ENCODE peak calls at places on chromosomes 12 and 14, in eight cellular contexts. One of them, this sample, is unnamed.

GRCh38 chr14:70045715-70046535 is 142.8 kb downstream of the SLC8A3 start:
- DNase-seq in heart left ventricle: peak
- DNase-seq in endothelial cell of umbilical vein: peak
- DNase-seq in adipocyte: peak
- DNase-seq in naive thymus-derived CD4-positive, alpha-beta T cell: no peak
- DNase-seq in Peyer's patch: no peak
- DNase-seq in GM23248: peak
- DNase-seq in mammary epithelial cell: peak
- DNase-seq in this sample: peak

GRCh38 chr14:101368629-101369028 is 192.7 kb upstream of the DIO3 start:
- DNase-seq in heart left ventricle: no peak
- DNase-seq in Peyer's patch: no peak
- DNase-seq in mammary epithelial cell: no peak
- DNase-seq in endothelial cell of umbilical vein: no peak
- DNase-seq in adipocyte: no peak
- DNase-seq in GM23248: no peak
- DNase-seq in naive thymus-derived CD4-positive, alpha-beta T cell: no peak
- DNase-seq in this sample: peak

GRCh38 chr14:74712499-74713394 is at the start of the genes AREL1 and FCF1:
- DNase-seq in naive thymus-derived CD4-positive, alpha-beta T cell: peak
- DNase-seq in adipocyte: peak
- DNase-seq in heart left ventricle: peak
- DNase-seq in endothelial cell of umbilical vein: peak
- DNase-seq in GM23248: peak
- DNase-seq in Peyer's patch: peak
- DNase-seq in mammary epithelial cell: peak
- DNase-seq in this sample: peak

GRCh38 chr14:37546621-37547447 is 48.2 kb downstream of the FOXA1 start:
- DNase-seq in Peyer's patch: no peak
- DNase-seq in adipocyte: peak
- DNase-seq in endothelial cell of umbilical vein: no peak
- DNase-seq in heart left ventricle: no peak
- DNase-seq in mammary epithelial cell: no peak
- DNase-seq in naive thymus-derived CD4-positive, alpha-beta T cell: no peak
- DNase-seq in GM23248: no peak
- DNase-seq in this sample: no peak

GRCh38 chr14:85129907-85130306 is 400.0 kb upstream of the FLRT2 start:
- DNase-seq in heart left ventricle: no peak
- DNase-seq in naive thymus-derived CD4-positive, alpha-beta T cell: no peak
- DNase-seq in Peyer's patch: no peak
- DNase-seq in endothelial cell of umbilical vein: no peak
- DNase-seq in adipocyte: no peak
- DNase-seq in mammary epithelial cell: no peak
- DNase-seq in GM23248: no peak
- DNase-seq in this sample: no peak

GRCh38 chr14:99758121-99758871 is 34.9 kb upstream of the EML1 start:
- DNase-seq in endothelial cell of umbilical vein: peak
- DNase-seq in adipocyte: peak
- DNase-seq in mammary epithelial cell: peak
- DNase-seq in heart left ventricle: no peak
- DNase-seq in naive thymus-derived CD4-positive, alpha-beta T cell: no peak
- DNase-seq in GM23248: peak
- DNase-seq in Peyer's patch: no peak
- DNase-seq in this sample: peak

GRCh38 chr12:22088886-22089285 is 42.9 kb downstream of the CMAS start:
- DNase-seq in adipocyte: no peak
- DNase-seq in mammary epithelial cell: peak
- DNase-seq in endothelial cell of umbilical vein: no peak
- DNase-seq in heart left ventricle: no peak
- DNase-seq in Peyer's patch: no peak
- DNase-seq in naive thymus-derived CD4-positive, alpha-beta T cell: no peak
- DNase-seq in GM23248: no peak
- DNase-seq in this sample: no peak

GRCh38 chr14:98189077-98189476 is 1082.9 kb downstream of the BCL11B start:
- DNase-seq in adipocyte: no peak
- DNase-seq in mammary epithelial cell: no peak
- DNase-seq in heart left ventricle: no peak
- DNase-seq in GM23248: no peak
- DNase-seq in naive thymus-derived CD4-positive, alpha-beta T cell: no peak
- DNase-seq in Peyer's patch: no peak
- DNase-seq in endothelial cell of umbilical vein: no peak
- DNase-seq in this sample: no peak

GRCh38 chr12:79127268-79127895 is 262.8 kb downstream of the SYT1 start:
- DNase-seq in Peyer's patch: no peak
- DNase-seq in naive thymus-derived CD4-positive, alpha-beta T cell: no peak
- DNase-seq in adipocyte: peak
- DNase-seq in GM23248: peak
- DNase-seq in endothelial cell of umbilical vein: peak
- DNase-seq in mammary epithelial cell: peak
- DNase-seq in heart left ventricle: no peak
- DNase-seq in this sample: no peak

GRCh38 chr12:122001379-122002209 is 20.1 kb upstream of the BCL7A start:
- DNase-seq in adipocyte: no peak
- DNase-seq in naive thymus-derived CD4-positive, alpha-beta T cell: no peak
- DNase-seq in endothelial cell of umbilical vein: no peak
- DNase-seq in heart left ventricle: no peak
- DNase-seq in mammary epithelial cell: peak
- DNase-seq in GM23248: no peak
- DNase-seq in Peyer's patch: no peak
- DNase-seq in this sample: no peak

GRCh38 chr14:58026219-58026618 is 125.8 kb downstream of the ARMH4 start:
- DNase-seq in GM23248: no peak
- DNase-seq in heart left ventricle: no peak
- DNase-seq in naive thymus-derived CD4-positive, alpha-beta T cell: no peak
- DNase-seq in adipocyte: no peak
- DNase-seq in mammary epithelial cell: no peak
- DNase-seq in endothelial cell of umbilical vein: no peak
- DNase-seq in Peyer's patch: no peak
- DNase-seq in this sample: no peak

GRCh38 chr14:100321473-100322137 is 1.5 kb upstream of the SLC25A47 start:
- DNase-seq in mammary epithelial cell: no peak
- DNase-seq in GM23248: no peak
- DNase-seq in heart left ventricle: peak
- DNase-seq in adipocyte: no peak
- DNase-seq in Peyer's patch: no peak
- DNase-seq in endothelial cell of umbilical vein: no peak
- DNase-seq in naive thymus-derived CD4-positive, alpha-beta T cell: no peak
- DNase-seq in this sample: no peak

GRCh38 chr14:49992901-49993335 is 100.0 kb downstream of the ARF6 start:
- DNase-seq in naive thymus-derived CD4-positive, alpha-beta T cell: no peak
- DNase-seq in adipocyte: peak
- DNase-seq in heart left ventricle: peak
- DNase-seq in GM23248: peak
- DNase-seq in Peyer's patch: no peak
- DNase-seq in mammary epithelial cell: no peak
- DNase-seq in endothelial cell of umbilical vein: no peak
- DNase-seq in this sample: no peak

GRCh38 chr12:121718653-121719239 is 6.2 kb downstream of the TMEM120B start:
- DNase-seq in heart left ventricle: no peak
- DNase-seq in endothelial cell of umbilical vein: no peak
- DNase-seq in adipocyte: no peak
- DNase-seq in mammary epithelial cell: no peak
- DNase-seq in Peyer's patch: no peak
- DNase-seq in naive thymus-derived CD4-positive, alpha-beta T cell: no peak
- DNase-seq in GM23248: no peak
- DNase-seq in this sample: no peak

GRCh38 chr12:112837629-112838191 is 46.2 kb downstream of the RPH3A start:
- DNase-seq in naive thymus-derived CD4-positive, alpha-beta T cell: no peak
- DNase-seq in endothelial cell of umbilical vein: peak
- DNase-seq in mammary epithelial cell: peak
- DNase-seq in Peyer's patch: no peak
- DNase-seq in heart left ventricle: no peak
- DNase-seq in GM23248: peak
- DNase-seq in adipocyte: peak
- DNase-seq in this sample: no peak

GRCh38 chr14:66503532-66503931 is 4.4 kb upstream of the GPHN start:
- DNase-seq in endothelial cell of umbilical vein: peak
- DNase-seq in naive thymus-derived CD4-positive, alpha-beta T cell: no peak
- DNase-seq in adipocyte: peak
- DNase-seq in GM23248: no peak
- DNase-seq in heart left ventricle: no peak
- DNase-seq in Peyer's patch: no peak
- DNase-seq in mammary epithelial cell: peak
- DNase-seq in this sample: no peak

GRCh38 chr14:53716521-53716920 is 240.1 kb downstream of the BMP4 start:
- DNase-seq in heart left ventricle: no peak
- DNase-seq in Peyer's patch: no peak
- DNase-seq in GM23248: no peak
- DNase-seq in naive thymus-derived CD4-positive, alpha-beta T cell: no peak
- DNase-seq in endothelial cell of umbilical vein: peak
- DNase-seq in adipocyte: no peak
- DNase-seq in mammary epithelial cell: no peak
- DNase-seq in this sample: no peak

GRCh38 chr14:32720927-32721326 is 217.8 kb upstream of the NPAS3 start:
- DNase-seq in GM23248: peak
- DNase-seq in adipocyte: peak
- DNase-seq in mammary epithelial cell: peak
- DNase-seq in Peyer's patch: no peak
- DNase-seq in naive thymus-derived CD4-positive, alpha-beta T cell: no peak
- DNase-seq in heart left ventricle: no peak
- DNase-seq in endothelial cell of umbilical vein: no peak
- DNase-seq in this sample: no peak

GRCh38 chr12:46562625-46563228 is 190.2 kb upstream of the SLC38A2 start:
- DNase-seq in adipocyte: peak
- DNase-seq in GM23248: peak
- DNase-seq in Peyer's patch: no peak
- DNase-seq in mammary epithelial cell: peak
- DNase-seq in heart left ventricle: no peak
- DNase-seq in naive thymus-derived CD4-positive, alpha-beta T cell: no peak
- DNase-seq in endothelial cell of umbilical vein: peak
- DNase-seq in this sample: no peak

GRCh38 chr14:92204792-92205191 is 83.0 kb downstream of the CPSF2 start:
- DNase-seq in heart left ventricle: no peak
- DNase-seq in GM23248: no peak
- DNase-seq in endothelial cell of umbilical vein: no peak
- DNase-seq in naive thymus-derived CD4-positive, alpha-beta T cell: no peak
- DNase-seq in Peyer's patch: no peak
- DNase-seq in adipocyte: no peak
- DNase-seq in mammary epithelial cell: no peak
- DNase-seq in this sample: no peak

GRCh38 chr14:92203116-92203515 is 81.3 kb downstream of the CPSF2 start:
- DNase-seq in Peyer's patch: no peak
- DNase-seq in heart left ventricle: no peak
- DNase-seq in adipocyte: no peak
- DNase-seq in naive thymus-derived CD4-positive, alpha-beta T cell: no peak
- DNase-seq in mammary epithelial cell: no peak
- DNase-seq in endothelial cell of umbilical vein: no peak
- DNase-seq in GM23248: no peak
- DNase-seq in this sample: no peak

GRCh38 chr14:92198804-92199203 is 77.0 kb downstream of the CPSF2 start:
- DNase-seq in Peyer's patch: no peak
- DNase-seq in adipocyte: no peak
- DNase-seq in naive thymus-derived CD4-positive, alpha-beta T cell: no peak
- DNase-seq in mammary epithelial cell: no peak
- DNase-seq in endothelial cell of umbilical vein: no peak
- DNase-seq in GM23248: no peak
- DNase-seq in heart left ventricle: no peak
- DNase-seq in this sample: no peak

DNA sequence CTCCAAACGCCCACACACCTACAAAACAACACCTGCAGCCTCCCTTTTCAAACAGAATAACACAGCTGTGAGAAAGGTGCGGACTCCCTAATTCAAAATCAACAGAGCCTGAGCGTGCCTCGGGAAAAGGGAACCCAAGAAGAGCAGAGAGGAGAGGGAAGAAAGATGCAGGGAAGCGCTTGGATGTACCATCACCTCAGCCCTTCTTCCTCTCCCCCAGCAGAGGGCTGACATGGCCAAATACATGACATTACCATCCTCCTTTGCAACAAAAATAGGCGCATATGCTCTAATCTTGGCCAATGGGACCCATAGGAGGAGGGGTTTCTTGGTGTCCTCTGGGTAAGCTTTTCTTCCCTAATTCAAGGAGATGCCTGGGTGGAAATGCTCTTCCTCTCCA is 78.0 kb downstream of the CPSF2 start:
- DNase-seq in Peyer's patch: no peak
- DNase-seq in naive thymus-derived CD4-positive, alpha-beta T cell: no peak
- DNase-seq in mammary epithelial cell: no peak
- DNase-seq in heart left ventricle: no peak
- DNase-seq in endothelial cell of umbilical vein: no peak
- DNase-seq in adipocyte: no peak
- DNase-seq in GM23248: no peak
- DNase-seq in this sample: no peak
- H3K4me3 ChIP-seq in Peyer's patch: no peak
- H3K4me3 ChIP-seq in naive thymus-derived CD4-positive, alpha-beta T cell: no peak
- H3K4me3 ChIP-seq in mammary epithelial cell: no peak
- H3K4me3 ChIP-seq in heart left ventricle: no peak
- H3K4me3 ChIP-seq in endothelial cell of umbilical vein: no peak
- H3K4me3 ChIP-seq in adipocyte: no peak
- H3K4me3 ChIP-seq in GM23248: no peak
- H3K4me3 ChIP-seq in this sample: no peak

GRCh38 chr14:21309238-21309636 is 29.4 kb downstream of the RPGRIP1 start:
- DNase-seq in adipocyte: no peak
- DNase-seq in Peyer's patch: no peak
- DNase-seq in endothelial cell of umbilical vein: no peak
- DNase-seq in heart left ventricle: no peak
- DNase-seq in mammary epithelial cell: no peak
- DNase-seq in naive thymus-derived CD4-positive, alpha-beta T cell: no peak
- DNase-seq in GM23248: no peak
- DNase-seq in this sample: no peak
- H3K4me3 ChIP-seq in adipocyte: peak
- H3K4me3 ChIP-seq in Peyer's patch: peak
- H3K4me3 ChIP-seq in endothelial cell of umbilical vein: peak
- H3K4me3 ChIP-seq in heart left ventricle: peak
- H3K4me3 ChIP-seq in mammary epithelial cell: peak
- H3K4me3 ChIP-seq in naive thymus-derived CD4-positive, alpha-beta T cell: peak
- H3K4me3 ChIP-seq in GM23248: peak
- H3K4me3 ChIP-seq in this sample: no peak

GRCh38 chr14:63480599-63480998 is 62.6 kb downstream of the PPP2R5E start:
- DNase-seq in heart left ventricle: no peak
- DNase-seq in mammary epithelial cell: no peak
- DNase-seq in endothelial cell of umbilical vein: no peak
- DNase-seq in GM23248: no peak
- DNase-seq in adipocyte: no peak
- DNase-seq in Peyer's patch: no peak
- DNase-seq in naive thymus-derived CD4-positive, alpha-beta T cell: no peak
- DNase-seq in this sample: no peak
- H3K4me3 ChIP-seq in heart left ventricle: no peak
- H3K4me3 ChIP-seq in mammary epithelial cell: no peak
- H3K4me3 ChIP-seq in endothelial cell of umbilical vein: no peak
- H3K4me3 ChIP-seq in GM23248: no peak
- H3K4me3 ChIP-seq in adipocyte: no peak
- H3K4me3 ChIP-seq in Peyer's patch: no peak
- H3K4me3 ChIP-seq in naive thymus-derived CD4-positive, alpha-beta T cell: no peak
- H3K4me3 ChIP-seq in this sample: no peak

DNA sequence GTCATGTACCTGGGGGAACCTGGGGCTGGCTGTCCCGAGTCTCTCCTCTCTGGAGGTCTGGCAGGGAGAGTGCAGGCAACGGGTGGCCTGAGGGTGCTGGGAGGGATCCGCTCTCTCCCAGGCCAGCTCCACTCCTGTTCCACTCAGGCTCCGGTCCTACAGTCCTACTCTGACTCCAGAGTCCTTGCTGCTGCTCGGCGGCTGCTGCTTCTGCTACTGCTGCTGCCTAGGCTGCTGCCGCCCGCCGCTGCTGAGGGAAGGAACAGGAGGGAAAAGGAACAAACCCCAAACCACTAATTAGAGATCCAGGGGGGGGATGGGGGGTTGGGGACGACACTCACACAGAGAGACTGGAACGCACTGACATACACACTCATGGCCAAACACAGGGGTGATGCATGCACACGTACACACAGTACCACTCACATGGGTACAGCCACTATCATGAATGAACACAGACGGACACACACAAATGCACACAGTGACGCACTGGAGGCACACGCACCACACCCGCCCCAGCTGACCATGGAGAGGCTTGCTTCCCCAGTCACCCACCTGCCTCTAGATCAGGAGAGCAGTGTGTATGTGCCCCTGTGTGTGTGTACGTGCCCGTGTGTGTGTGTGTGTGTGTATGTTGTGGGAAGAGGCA is at the start of gene SP7:
- DNase-seq in mammary epithelial cell: no peak
- DNase-seq in GM23248: no peak
- DNase-seq in heart left ventricle: no peak
- DNase-seq in naive thymus-derived CD4-positive, alpha-beta T cell: no peak
- DNase-seq in endothelial cell of umbilical vein: no peak
- DNase-seq in adipocyte: no peak
- DNase-seq in Peyer's patch: no peak
- DNase-seq in this sample: no peak
- H3K4me3 ChIP-seq in mammary epithelial cell: no peak
- H3K4me3 ChIP-seq in GM23248: no peak
- H3K4me3 ChIP-seq in heart left ventricle: no peak
- H3K4me3 ChIP-seq in naive thymus-derived CD4-positive, alpha-beta T cell: no peak
- H3K4me3 ChIP-seq in endothelial cell of umbilical vein: no peak
- H3K4me3 ChIP-seq in adipocyte: no peak
- H3K4me3 ChIP-seq in Peyer's patch: no peak
- H3K4me3 ChIP-seq in this sample: no peak